ENCODE peak calls at places on chromosomes 4 and X, in seven cellular contexts. E is fibroblast of lung, G is NB4, W is nephron progenitor cell, A is prostate gland, Q is endothelial cell, Y is RWPE1. X is an unnamed sample.

GRCh38 chrX:106168107-106168506 is at the start of gene PWWP3B:
- DNase-seq in E (peak), G (no peak), W (peak), A (peak), Q (no peak), Y (peak), X (peak)

GRCh38 chr4:187547281-187547680 is 448.3 kb upstream of the ZFP42 start:
- DNase-seq in E (no peak), G (no peak), W (no peak), A (peak), Q (no peak), Y (no peak), X (no peak)

GRCh38 chrX:43655151-43655676 is 885 bp upstream of the MAOA start:
- DNase-seq in E (peak), G (no peak), W (peak), A (peak), Q (peak), Y (peak), X (peak)

GRCh38 chr4:118348886-118349285 is 3.9 kb downstream of the PRSS12 start:
- DNase-seq in E (no peak), G (peak), W (no peak), A (no peak), Q (no peak), Y (peak), X (no peak)

GRCh38 chrX:103215037-103215767 is at the start of gene BEX4:
- DNase-seq in E (peak), G (peak), W (peak), A (peak), Q (peak), Y (peak), X (peak)

GRCh38 chrX:8743126-8743732 is 11.3 kb upstream of the ANOS1 start:
- DNase-seq in E (no peak), G (peak), W (peak), A (peak), Q (peak), Y (peak), X (no peak)

GRCh38 chrX:153766098-153766817 is 2.2 kb downstream of the PLXNB3 start:
- DNase-seq in E (peak), G (peak), W (no peak), A (no peak), Q (no peak), Y (peak), X (peak)

GRCh38 chr4:184699941-184700340 is 34.0 kb downstream of the CENPU start:
- DNase-seq in E (peak), G (no peak), W (no peak), A (no peak), Q (no peak), Y (no peak), X (peak)

GRCh38 chrX:2595258-2595657 is 94.5 kb upstream of the DHRSX start:
- DNase-seq in E (peak), G (no peak), W (no peak), A (no peak), Q (no peak), Y (no peak), X (peak)

DNA sequence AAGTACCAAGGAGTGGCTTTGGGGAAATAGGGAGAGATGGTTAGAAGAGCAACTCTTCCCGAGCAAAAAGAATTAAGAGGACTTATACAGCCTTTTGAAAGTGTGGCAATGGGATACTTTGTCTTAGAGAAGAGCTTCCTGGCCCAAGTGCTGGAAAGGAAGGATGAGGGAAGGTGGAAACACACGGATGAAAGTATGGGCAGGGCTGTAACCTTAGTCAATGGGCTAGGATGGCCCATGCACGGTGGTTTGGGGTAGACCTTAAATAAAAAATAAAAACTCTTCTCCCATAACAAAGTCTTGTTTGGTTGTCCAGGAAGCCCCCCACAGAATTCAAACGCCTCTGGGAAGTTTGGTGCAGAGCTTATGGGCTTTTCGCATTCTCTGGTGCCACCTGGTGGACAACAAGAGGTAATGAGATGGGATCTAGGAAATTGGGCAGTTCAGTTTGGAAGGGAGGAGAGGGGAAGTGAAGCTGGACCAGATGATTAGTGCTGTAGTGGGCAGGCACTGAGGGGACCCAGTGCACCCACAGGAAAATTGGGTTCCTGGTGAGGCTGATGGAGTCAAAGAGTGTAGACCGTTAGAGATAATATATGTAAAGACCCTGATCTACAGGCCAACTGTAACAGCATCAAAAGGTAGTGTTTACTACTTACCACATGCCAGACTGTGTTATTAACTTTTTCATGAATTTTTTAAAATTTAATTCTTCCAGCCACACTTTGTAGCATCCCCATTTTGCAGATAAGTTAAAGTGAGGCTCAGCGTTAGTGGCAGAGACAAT is 13.8 kb upstream of the ENOX2 start:
- DNase-seq in E (peak), G (peak), W (peak), A (peak), Q (peak), Y (peak), X (peak)
- TF ChIP-seq CTCF in E (peak), G (peak), W (peak), A (peak), Q (peak), Y (peak), X (peak)

DNA sequence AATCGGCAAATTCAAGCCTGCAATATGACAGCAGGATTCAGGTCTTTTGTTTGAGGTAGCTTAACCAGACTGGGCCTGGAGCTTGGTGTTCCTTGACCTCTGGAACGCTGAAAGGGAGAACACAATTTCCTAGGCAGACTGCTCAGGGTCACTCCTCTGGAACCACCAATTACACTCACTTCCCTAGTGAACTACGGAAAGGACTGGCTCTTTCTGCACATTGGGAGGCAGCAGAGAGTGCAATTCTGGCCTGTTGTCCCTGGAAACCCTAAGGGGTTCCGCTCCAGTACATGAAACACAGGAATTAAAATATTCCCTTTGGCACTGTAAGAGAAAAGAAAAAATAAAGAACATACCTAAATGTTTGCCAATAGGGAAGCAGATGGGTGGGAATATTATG is 58.6 kb downstream of the GPC3 start:
- DNase-seq in E (no peak), G (no peak), W (no peak), A (no peak), Q (no peak), Y (no peak), X (no peak)
- TF ChIP-seq CTCF in E (no peak), G (no peak), W (no peak), A (no peak), Q (no peak), Y (no peak), X (no peak)

DNA sequence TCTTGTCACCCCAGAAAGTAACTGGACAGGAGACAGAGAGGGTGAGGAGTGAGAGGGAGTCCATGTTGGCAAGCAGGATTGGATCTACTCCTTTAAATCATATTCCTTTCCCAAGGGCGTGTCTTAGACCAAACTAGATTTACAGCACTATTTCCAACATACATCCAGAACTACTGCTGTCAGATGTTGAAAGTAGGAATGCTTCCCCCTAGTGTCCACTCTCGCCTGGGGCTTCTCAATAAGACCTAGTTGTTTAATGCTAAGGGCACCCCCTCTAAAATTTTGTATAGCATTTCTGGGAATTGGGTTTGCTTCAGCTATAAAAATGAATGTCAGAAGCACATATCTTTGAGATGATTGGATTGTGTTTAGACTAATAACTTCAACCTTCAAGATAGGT is 13.3 kb downstream of the OFD1 start:
- DNase-seq in E (peak), G (peak), W (no peak), A (peak), Q (peak), Y (no peak), X (peak)
- TF ChIP-seq CTCF in E (peak), G (peak), W (peak), A (peak), Q (no peak), Y (peak), X (peak)

GRCh38 chrX:102154900-102155805 is 624 bp downstream of the BEX5 start:
- DNase-seq in E (no peak), G (no peak), W (no peak), A (peak), Q (peak), Y (no peak), X (no peak)

GRCh38 chrX:102155806-102156179 is at the start of gene BEX5:
- DNase-seq in E (no peak), G (no peak), W (peak), A (peak), Q (peak), Y (peak), X (no peak)

DNA sequence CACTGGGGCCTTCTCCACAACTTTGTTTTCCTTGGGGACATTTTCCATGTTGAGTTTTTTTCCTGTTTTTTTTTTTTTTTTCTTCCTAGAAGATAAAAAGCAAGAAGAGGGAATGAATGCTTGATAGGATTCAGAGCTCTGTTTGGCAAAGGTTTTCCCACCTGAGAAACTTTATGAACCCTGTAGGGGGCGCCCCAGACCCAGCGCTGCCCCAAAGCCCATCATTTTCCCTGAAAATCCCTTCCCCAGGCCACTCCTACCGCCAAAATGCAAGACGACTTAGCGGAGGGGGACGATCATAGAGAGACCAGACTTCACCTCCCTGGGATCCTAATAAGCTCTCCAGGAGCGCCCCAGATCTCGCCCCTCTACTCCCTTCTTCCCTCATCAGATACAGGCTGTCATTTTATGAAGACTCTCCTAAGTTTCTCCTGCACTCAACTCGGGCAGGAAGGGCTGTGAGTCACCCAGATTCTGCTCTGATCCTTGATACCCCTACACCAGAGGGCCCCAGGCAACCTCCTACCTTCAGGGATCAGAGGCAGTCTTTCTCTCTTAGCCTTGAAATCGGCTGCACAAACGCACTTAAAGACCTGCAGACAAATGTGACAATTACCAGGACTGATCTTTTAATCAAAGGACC is 1.4 kb downstream of the BEX5 start:
- DNase-seq in E (no peak), G (no peak), W (peak), A (peak), Q (peak), Y (no peak), X (no peak)
- TF ChIP-seq CTCF in E (no peak), G (no peak), W (peak), A (peak), Q (peak), Y (no peak), X (no peak)

DNA sequence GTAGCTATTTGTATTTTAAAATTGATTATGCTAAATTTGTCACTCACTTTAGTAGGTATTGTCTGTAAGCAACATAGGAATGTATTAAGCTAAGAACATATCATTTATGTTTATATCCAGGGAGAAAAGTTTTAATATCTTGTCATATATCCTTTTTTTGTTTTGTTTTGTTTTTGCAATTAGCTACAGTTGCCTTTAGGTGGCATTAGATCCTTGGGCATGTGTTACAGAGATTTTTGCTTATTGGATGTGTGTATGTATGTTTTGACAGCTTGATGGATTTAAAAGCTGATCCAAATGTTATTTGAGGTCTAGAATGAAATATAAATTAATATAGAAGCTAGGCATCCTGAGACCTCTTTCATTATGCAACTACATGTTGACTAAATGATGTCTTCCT is 36.1 kb upstream of the OTUD4 start:
- DNase-seq in E (peak), G (peak), W (no peak), A (no peak), Q (no peak), Y (peak), X (no peak)
- TF ChIP-seq CTCF in E (peak), G (peak), W (peak), A (peak), Q (no peak), Y (peak), X (peak)

GRCh38 chr4:80446248-80446647 is 110.7 kb downstream of the CFAP299 start:
- DNase-seq in E (no peak), G (no peak), W (no peak), A (no peak), Q (no peak), Y (no peak), X (no peak)
- TF ChIP-seq CTCF in E (no peak), G (no peak), W (no peak), A (no peak), Q (no peak), Y (no peak), X (no peak)

GRCh38 chrX:13898084-13898483 is 81.2 kb upstream of the GPM6B start:
- DNase-seq in E (no peak), G (peak), W (peak), A (no peak), Q (peak), Y (no peak), X (no peak)
- TF ChIP-seq CTCF in E (no peak), G (peak), W (no peak), A (no peak), Q (no peak), Y (no peak), X (peak)

GRCh38 chrX:1493317-1493856 is 40.7 kb upstream of the ASMTL start:
- DNase-seq in E (no peak), G (no peak), W (no peak), A (no peak), Q (no peak), Y (no peak), X (no peak)

GRCh38 chrX:1491851-1492349 is 39.2 kb upstream of the ASMTL start:
- DNase-seq in E (no peak), G (peak), W (peak), A (no peak), Q (no peak), Y (peak), X (no peak)

GRCh38 chrX:1492421-1493012 is 39.8 kb upstream of the ASMTL start:
- DNase-seq in E (no peak), G (no peak), W (no peak), A (no peak), Q (no peak), Y (no peak), X (no peak)

GRCh38 chrX:1496076-1496475 is 40.9 kb downstream of the P2RY8 start:
- DNase-seq in E (no peak), G (no peak), W (no peak), A (no peak), Q (no peak), Y (no peak), X (no peak)

GRCh38 chrX:1493877-1494510 is 41.3 kb upstream of the ASMTL start:
- DNase-seq in E (no peak), G (peak), W (no peak), A (no peak), Q (no peak), Y (no peak), X (no peak)
- TF ChIP-seq CTCF in E (no peak), G (no peak), W (no peak), A (no peak), Q (no peak), Y (no peak), X (no peak)

DNA sequence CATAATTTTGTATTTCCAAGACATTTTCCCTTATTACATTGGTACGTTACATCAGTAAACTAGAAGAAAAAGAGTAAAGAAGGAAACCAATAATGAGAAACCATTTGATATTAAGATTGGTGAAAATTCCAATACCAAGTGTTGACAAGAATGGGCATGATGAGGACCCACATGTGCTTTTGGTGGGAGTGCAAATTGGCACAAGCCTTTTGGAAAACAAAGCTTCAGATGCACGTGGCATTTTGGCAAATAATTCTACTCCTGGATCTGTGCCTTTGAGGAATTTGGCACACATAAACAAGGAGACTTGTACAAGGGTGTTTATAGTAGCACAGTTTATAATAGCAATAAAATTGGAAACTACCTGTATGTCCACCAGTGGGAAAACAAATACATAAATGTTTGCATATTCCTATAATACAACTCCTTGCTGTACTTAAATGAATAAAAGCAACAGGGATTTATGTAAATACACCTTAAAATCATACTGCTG is 324.3 kb upstream of the TAPT1 start:
- DNase-seq in E (no peak), G (no peak), W (no peak), A (no peak), Q (no peak), Y (no peak), X (no peak)
- TF ChIP-seq CTCF in E (no peak), G (no peak), W (no peak), A (no peak), Q (no peak), Y (no peak), X (no peak)